ENCODE peak calls at places on chromosome 17, in nine cellular contexts. Z, H, Y, X, U, R, S, F and O are unnamed samples. For H3K27me3, the result is how much of the 10 kb centered on the place peaks cover.

GRCh38 chr17:67639997-67640396 is 77.7 kb upstream of the NOL11 start:
- DNase-seq in Z (no peak), H (no peak), Y (no peak), X (no peak), U (no peak), R (no peak), S (no peak), F (no peak), O (no peak)

GRCh38 chr17:67270411-67270810 is 25.4 kb upstream of the HELZ start:
- DNase-seq in Z (no peak), H (no peak), Y (no peak), X (no peak), U (no peak), R (no peak), S (no peak), F (no peak), O (no peak)

GRCh38 chr17:13014801-13015200 is 3.0 kb downstream of the ELAC2 start:
- DNase-seq in Z (no peak), H (no peak), Y (no peak), X (peak), U (no peak), R (no peak), S (no peak), F (no peak), O (no peak)

GRCh38 chr17:55727920-55728319 is 5.3 kb upstream of the TMEM100 start:
- DNase-seq in Z (no peak), H (no peak), Y (no peak), X (no peak), U (peak), R (peak), S (no peak), F (no peak), O (no peak)

GRCh38 chr17:37312137-37312923 is 63.5 kb upstream of the C17orf78 start:
- DNase-seq in Z (no peak), H (peak), Y (no peak), X (no peak), U (no peak), R (no peak), S (no peak), F (no peak), O (no peak)

GRCh38 chr17:52653014-52653413 is 494.5 kb upstream of the CA10 start:
- DNase-seq in Z (no peak), H (no peak), Y (no peak), X (no peak), U (no peak), R (no peak), S (no peak), F (no peak), O (no peak)

GRCh38 chr17:31554930-31555329 is 163.5 kb downstream of the RAB11FIP4 start:
- DNase-seq in Z (no peak), H (no peak), Y (no peak), X (no peak), U (no peak), R (no peak), S (no peak), F (no peak), O (no peak)

GRCh38 chr17:74957935-74958549 is 14.5 kb downstream of the HID1 start:
- DNase-seq in Z (peak), H (peak), Y (peak), X (peak), U (peak), R (peak), S (peak), F (peak), O (peak)

GRCh38 chr17:51000835-51001638 is 119.6 kb downstream of the SPAG9 start:
- DNase-seq in Z (peak), H (no peak), Y (no peak), X (no peak), U (peak), R (peak), S (peak), F (peak), O (no peak)

GRCh38 chr17:28395426-28395825 is 10.6 kb downstream of the SLC46A1 start:
- DNase-seq in Z (no peak), H (peak), Y (no peak), X (no peak), U (no peak), R (no peak), S (no peak), F (no peak), O (no peak)

GRCh38 chr17:76714336-76714735 is 3.6 kb upstream of the MXRA7 start:
- DNase-seq in Z (no peak), H (no peak), Y (no peak), X (no peak), U (no peak), R (no peak), S (no peak), F (no peak), O (no peak)

GRCh38 chr17:13582776-13583414 is 18.8 kb downstream of the HS3ST3A1 start:
- DNase-seq in Z (no peak), H (no peak), Y (no peak), X (no peak), U (peak), R (no peak), S (no peak), F (no peak), O (no peak)

GRCh38 chr17:63613663-63614062 is 8.6 kb upstream of the MAP3K3 start:
- DNase-seq in Z (no peak), H (no peak), Y (no peak), X (no peak), U (no peak), R (no peak), S (no peak), F (no peak), O (no peak)

GRCh38 chr17:82234211-82235055 is 5.6 kb downstream of the SLC16A3 start:
- DNase-seq in Z (no peak), H (peak), Y (peak), X (no peak), U (no peak), R (no peak), S (no peak), F (no peak), O (peak)

GRCh38 chr17:61000911-61001310 is 323.3 kb downstream of the BCAS3 start:
- DNase-seq in Z (no peak), H (no peak), Y (no peak), X (no peak), U (peak), R (peak), S (no peak), F (peak), O (no peak)

GRCh38 chr17:79085921-79086551 is 11.4 kb downstream of the ENGASE start:
- DNase-seq in Z (no peak), H (no peak), Y (peak), X (no peak), U (no peak), R (no peak), S (no peak), F (no peak), O (no peak)

GRCh38 chr17:58231644-58232043 is 6.7 kb upstream of the LPO start:
- DNase-seq in Z (no peak), H (no peak), Y (no peak), X (no peak), U (peak), R (no peak), S (no peak), F (no peak), O (no peak)

GRCh38 chr17:80980397-80981061 is 11.1 kb upstream of the CHMP6 start:
- DNase-seq in Z (no peak), H (no peak), Y (no peak), X (no peak), U (peak), R (peak), S (no peak), F (no peak), O (no peak)

GRCh38 chr17:63831505-63831904 is 4.0 kb upstream of the FTSJ3 start:
- DNase-seq in Z (no peak), H (no peak), Y (no peak), X (no peak), U (no peak), R (no peak), S (no peak), F (no peak), O (no peak)

GRCh38 chr17:19003966-19004600 is 481 bp downstream of the FAM83G start:
- DNase-seq in Z (peak), H (peak), Y (no peak), X (peak), U (peak), R (no peak), S (peak), F (peak), O (peak)

GRCh38 chr17:4617590-4618356 is 23.7 kb downstream of the ALOX15 start:
- DNase-seq in Z (no peak), H (no peak), Y (no peak), X (no peak), U (no peak), R (no peak), S (no peak), F (no peak), O (no peak)

GRCh38 chr17:42520540-42520951 is 15.5 kb upstream of the NAGLU start:
- DNase-seq in Z (no peak), H (peak), Y (no peak), X (no peak), U (no peak), R (no peak), S (no peak), F (no peak), O (no peak)

GRCh38 chr17:79033046-79033616 is 9.2 kb downstream of the C1QTNF1 start:
- DNase-seq in Z (no peak), H (peak), Y (no peak), X (peak), U (no peak), R (no peak), S (no peak), F (no peak), O (no peak)

GRCh38 chr17:63850401-63850800 is 7.9 kb upstream of the SMARCD2 start:
- DNase-seq in Z (peak), H (no peak), Y (no peak), X (no peak), U (no peak), R (no peak), S (no peak), F (no peak), O (no peak)

GRCh38 chr17:1413281-1413791 is 13.3 kb upstream of the YWHAE start:
- DNase-seq in Z (no peak), H (no peak), Y (peak), X (peak), U (peak), R (peak), S (no peak), F (no peak), O (no peak)

GRCh38 chr17:80106176-80106575 is 4.8 kb downstream of the GAA start:
- DNase-seq in Z (no peak), H (no peak), Y (no peak), X (no peak), U (no peak), R (no peak), S (no peak), F (no peak), O (no peak)

GRCh38 chr17:34226011-34226410 is 29.1 kb upstream of the CCL2 start:
- DNase-seq in Z (no peak), H (no peak), Y (no peak), X (no peak), U (peak), R (no peak), S (no peak), F (no peak), O (no peak)

GRCh38 chr17:81980752-81981239 is 3.4 kb downstream of the ASPSCR1 start:
- DNase-seq in Z (peak), H (no peak), Y (no peak), X (no peak), U (no peak), R (no peak), S (no peak), F (no peak), O (no peak)

GRCh38 chr17:4140125-4140524 is 2.7 kb downstream of the ZZEF1 start:
- DNase-seq in Z (no peak), H (no peak), Y (no peak), X (no peak), U (no peak), R (no peak), S (no peak), F (no peak), O (no peak)

GRCh38 chr17:61766520-61766919 is 96.8 kb downstream of the BRIP1 start:
- DNase-seq in Z (no peak), H (no peak), Y (no peak), X (no peak), U (no peak), R (peak), S (no peak), F (no peak), O (no peak)

GRCh38 chr17:47957591-47958490 is at the start of gene PRR15L:
- DNase-seq in Z (peak), H (peak), Y (no peak), X (no peak), U (no peak), R (peak), S (no peak), F (no peak), O (no peak)

GRCh38 chr17:34584805-34585416 is 5.5 kb downstream of the TMEM132E start:
- DNase-seq in Z (peak), H (no peak), Y (no peak), X (no peak), U (peak), R (peak), S (no peak), F (peak), O (no peak)

GRCh38 chr17:81869221-81870154 is 1.6 kb downstream of the ARHGDIA start:
- DNase-seq in Z (no peak), H (peak), Y (peak), X (no peak), U (no peak), R (peak), S (no peak), F (peak), O (no peak)

GRCh38 chr17:40451420-40451819 is 8.2 kb downstream of the IGFBP4 start:
- DNase-seq in Z (no peak), H (no peak), Y (peak), X (peak), U (peak), R (no peak), S (no peak), F (peak), O (no peak)

GRCh38 chr17:1073241-1073962 is 76.5 kb downstream of the TIMM22 start:
- DNase-seq in Z (no peak), H (peak), Y (no peak), X (no peak), U (no peak), R (no peak), S (no peak), F (no peak), O (no peak)

GRCh38 chr17:78966906-78967600 is 12.7 kb downstream of the LGALS3BP start:
- DNase-seq in Z (no peak), H (no peak), Y (no peak), X (no peak), U (no peak), R (no peak), S (no peak), F (no peak), O (no peak)

GRCh38 chr17:56821847-56822534 is 11.7 kb downstream of the C17orf67 start:
- DNase-seq in Z (no peak), H (no peak), Y (no peak), X (no peak), U (no peak), R (no peak), S (no peak), F (no peak), O (no peak)
- H3K27ac ChIP-seq in Z (no peak), H (no peak), Y (peak), X (no peak), U (no peak), R (no peak), S (no peak), F (no peak), O (no peak)

GRCh38 chr17:49514374-49514738 is 19.3 kb downstream of the NGFR start:
- DNase-seq in Z (peak), H (peak), Y (no peak), X (no peak), U (no peak), R (no peak), S (no peak), F (peak), O (no peak)
- TF ChIP-seq CTCF in Z (peak), H (peak), Y (no peak), X (no peak), U (peak), R (peak), S (no peak), F (peak), O (no peak)

DNA sequence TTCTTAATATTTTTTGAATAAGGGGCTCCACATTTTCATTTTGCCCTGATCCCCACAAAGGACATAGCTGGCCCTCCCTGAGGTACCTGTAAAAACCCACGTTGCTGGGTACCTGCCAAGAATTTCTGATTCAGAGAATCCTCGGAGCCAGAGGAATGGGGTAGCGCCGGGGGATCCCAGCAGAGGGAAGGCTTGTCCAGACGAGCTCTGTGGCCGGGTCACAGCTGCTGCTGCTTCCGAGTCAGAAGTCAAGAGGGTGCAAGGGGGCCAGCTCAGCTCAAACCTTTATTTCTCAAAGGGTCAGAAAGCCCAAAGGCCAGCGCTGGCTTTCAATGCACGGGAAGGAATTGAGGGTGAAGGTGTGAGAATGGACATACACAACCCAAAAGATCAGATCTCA is 68.9 kb upstream of the SDK2 start:
- DNase-seq in Z (no peak), H (peak), Y (no peak), X (no peak), U (no peak), R (no peak), S (no peak), F (peak), O (no peak)
- H3K27me3 ChIP-seq in Z (half or more), H (under half), Y (under half), X (under half), U (under half), R (half or more), S (under half), F (under half), O (under half)

GRCh38 chr17:44864831-44865230 is 17.1 kb downstream of the HIGD1B start:
- DNase-seq in Z (no peak), H (no peak), Y (no peak), X (no peak), U (no peak), R (no peak), S (no peak), F (no peak), O (no peak)

GRCh38 chr17:44865231-44865660 is 17.6 kb downstream of the HIGD1B start:
- DNase-seq in Z (peak), H (peak), Y (peak), X (peak), U (peak), R (peak), S (peak), F (peak), O (peak)

GRCh38 chr17:44859701-44860100 is 12.0 kb downstream of the HIGD1B start:
- DNase-seq in Z (no peak), H (no peak), Y (no peak), X (no peak), U (no peak), R (no peak), S (no peak), F (no peak), O (no peak)

GRCh38 chr17:44863254-44863918 is 15.7 kb downstream of the HIGD1B start:
- DNase-seq in Z (no peak), H (no peak), Y (no peak), X (no peak), U (no peak), R (no peak), S (no peak), F (no peak), O (no peak)

DNA sequence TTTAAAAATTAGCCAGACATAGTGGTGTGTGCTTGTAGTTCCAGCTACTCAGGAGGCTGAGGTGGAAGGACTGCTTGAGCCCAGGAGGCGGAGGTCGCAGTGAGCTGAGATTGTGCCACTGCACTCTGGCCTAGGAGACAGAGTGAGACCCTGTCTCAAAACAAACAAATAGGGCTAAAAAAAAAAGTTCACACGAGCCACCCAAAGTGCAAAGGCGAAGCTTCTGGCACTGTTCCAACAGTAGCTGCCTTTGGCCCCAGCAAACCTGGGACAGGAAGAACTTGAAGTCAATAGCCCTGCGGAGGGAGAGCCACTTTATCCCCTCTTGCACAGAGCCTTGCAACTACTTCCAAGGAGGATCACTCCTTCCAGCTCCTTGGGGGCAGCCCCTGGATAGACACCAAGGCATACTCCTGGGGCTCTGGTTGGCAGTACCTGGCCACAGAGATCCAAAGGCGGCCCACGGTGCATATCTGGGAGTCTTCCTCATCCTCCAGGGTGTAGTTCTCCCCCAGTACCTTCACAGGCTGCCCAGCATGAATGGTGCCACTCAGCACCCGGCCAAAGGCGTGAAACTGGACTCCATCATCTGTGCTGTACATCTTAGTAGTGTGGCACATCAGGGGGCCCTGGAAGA is 14.7 kb downstream of the HIGD1B start:
- DNase-seq in Z (no peak), H (no peak), Y (no peak), X (no peak), U (no peak), R (no peak), S (no peak), F (no peak), O (no peak)
- H3K27ac ChIP-seq in Z (no peak), H (no peak), Y (no peak), X (no peak), U (no peak), R (no peak), S (no peak), F (no peak), O (no peak)

GRCh38 chr17:65561394-65562205 is at the start of gene AXIN2:
- DNase-seq in Z (peak), H (peak), Y (peak), X (peak), U (peak), R (peak), S (peak), F (peak), O (peak)
- TF ChIP-seq CTCF in Z (peak), H (peak), Y (peak), X (peak), U (peak), R (no peak), S (peak), F (peak), O (no peak)

GRCh38 chr17:6244796-6245195 is 174.6 kb downstream of the WSCD1 start:
- DNase-seq in Z (no peak), H (peak), Y (no peak), X (no peak), U (no peak), R (no peak), S (no peak), F (no peak), O (no peak)

GRCh38 chr17:6245301-6245810 is 175.2 kb downstream of the WSCD1 start:
- DNase-seq in Z (no peak), H (no peak), Y (no peak), X (no peak), U (no peak), R (no peak), S (no peak), F (no peak), O (no peak)

GRCh38 chr17:6254036-6254435 is 180.9 kb downstream of the AIPL1 start:
- DNase-seq in Z (no peak), H (no peak), Y (no peak), X (no peak), U (peak), R (peak), S (peak), F (no peak), O (no peak)

GRCh38 chr17:6248061-6248460 is 177.9 kb downstream of the WSCD1 start:
- DNase-seq in Z (no peak), H (no peak), Y (no peak), X (no peak), U (no peak), R (no peak), S (no peak), F (no peak), O (no peak)

DNA sequence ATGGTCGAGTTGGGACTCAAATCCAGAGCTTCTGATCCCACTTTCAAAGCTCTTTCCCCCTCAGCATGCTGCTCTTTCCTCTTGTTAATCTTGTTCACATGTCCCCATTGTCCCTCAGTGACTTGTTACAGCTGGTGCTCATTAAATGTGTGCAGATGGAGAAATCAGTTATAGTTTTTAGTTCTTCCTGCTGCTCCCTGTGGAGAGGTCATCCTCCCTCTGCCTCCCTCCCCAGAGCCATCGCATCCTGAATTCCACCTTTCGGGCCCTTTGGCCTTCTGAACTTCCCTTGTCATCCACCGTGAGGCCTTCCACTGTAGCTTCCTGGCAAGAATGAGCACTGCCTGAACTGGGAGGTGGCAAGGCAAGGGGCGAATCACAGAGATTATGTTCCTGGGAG is 179.6 kb downstream of the WSCD1 start:
- DNase-seq in Z (no peak), H (no peak), Y (no peak), X (no peak), U (no peak), R (no peak), S (no peak), F (no peak), O (no peak)
- H3K27me3 ChIP-seq in Z (under half), H (under half), Y (under half), X (under half), U (under half), R (under half), S (under half), F (under half), O (under half)